ENCODE peak calls at places on chromosomes 13 and 19, in six cellular contexts. Z is breast epithelium, J is sigmoid colon, Q is ovary, D is adrenal gland, E is transverse colon. R is an unnamed sample.

GRCh38 chr19:30479231-30479630 is 107.0 kb downstream of the ZNF536 start:
- DNase-seq in D (no peak), J (no peak), Q (no peak), E (peak; percentile 8), Z (no peak), R (no peak)

GRCh38 chr13:110233181-110233641 is 73.7 kb downstream of the COL4A1 start:
- DNase-seq in E (no peak), Z (no peak), J (peak; percentile 90), Q (peak; percentile 63), D (no peak), R (peak; percentile 66)

GRCh38 chr13:29948246-29948645 is 97.8 kb upstream of the UBL3 start:
- DNase-seq in J (no peak), E (no peak), D (no peak), Z (no peak), Q (no peak), R (no peak)

GRCh38 chr19:29002336-29002735 is 210.6 kb downstream of the UQCRFS1 start:
- DNase-seq in Z (no peak), D (no peak), Q (no peak), J (peak; percentile 48), E (no peak), R (no peak)

GRCh38 chr19:18432275-18433038 is 5.5 kb downstream of the ISYNA1 start:
- DNase-seq in Q (no peak), Z (no peak), D (peak; percentile 35), E (no peak), J (peak; percentile 66), R (no peak)

GRCh38 chr13:32790731-32791130 is 204.5 kb downstream of the PDS5B start:
- DNase-seq in J (no peak), E (no peak), Q (no peak), D (no peak), Z (no peak), R (no peak)

GRCh38 chr13:59416561-59416960 is 747.2 kb downstream of the DIAPH3 start:
- DNase-seq in J (no peak), D (no peak), Q (no peak), Z (no peak), E (no peak), R (no peak)

GRCh38 chr19:38015771-38016170 is 108.8 kb downstream of the SIPA1L3 start:
- DNase-seq in J (no peak), Q (no peak), E (no peak), Z (no peak), D (no peak), R (no peak)

GRCh38 chr13:90201676-90202425 is 1145.6 kb upstream of the MIR17HG start:
- DNase-seq in E (no peak), Q (no peak), D (no peak), J (no peak), Z (no peak), R (no peak)

GRCh38 chr19:34838753-34839431 is 65.9 kb upstream of the ZNF599 start:
- DNase-seq in D (no peak), J (no peak), Q (no peak), Z (no peak), E (peak; percentile 31), R (no peak)
- TF ChIP-seq CTCF in D (no peak), J (no peak), Q (no peak), Z (no peak), E (peak; percentile 18), R (peak; percentile 32)

GRCh38 chr13:108268713-108269112 is 805 bp upstream of the TNFSF13B start:
- DNase-seq in J (no peak), D (no peak), E (no peak), Z (no peak), Q (no peak), R (no peak)

GRCh38 chr13:108272333-108272732 is 2.8 kb downstream of the TNFSF13B start:
- DNase-seq in Z (no peak), D (no peak), J (no peak), E (no peak), Q (no peak), R (no peak)

GRCh38 chr13:108267338-108267737 is 2.2 kb upstream of the TNFSF13B start:
- DNase-seq in J (no peak), Z (no peak), Q (no peak), D (no peak), E (no peak), R (no peak)

GRCh38 chr13:108269601-108270328 is at the start of gene TNFSF13B:
- DNase-seq in Q (peak; percentile 23), Z (no peak), E (peak; percentile 57), D (peak; percentile 75), J (peak; percentile 62), R (peak; percentile 48)

DNA sequence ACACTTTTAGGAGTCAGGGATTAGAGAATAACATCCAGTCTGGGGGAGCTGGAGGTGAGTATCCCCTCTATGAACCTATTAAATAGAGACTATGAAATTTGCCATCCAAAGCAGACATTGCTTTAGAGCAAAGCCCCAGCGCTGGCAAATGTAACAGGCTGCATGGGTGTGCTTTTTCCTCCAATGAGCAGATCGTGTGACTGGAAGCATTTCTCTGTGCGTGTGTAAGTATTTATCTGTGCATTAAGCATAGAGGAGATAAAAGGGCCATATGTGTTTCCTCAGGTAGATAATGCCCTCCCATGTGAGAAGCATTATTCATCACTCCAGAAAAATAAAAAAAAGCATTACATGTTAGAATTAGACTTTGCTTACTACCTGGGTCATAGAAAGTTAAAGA is 924 bp downstream of the TNFSF13B start:
- DNase-seq in E (no peak), Z (no peak), Q (no peak), D (no peak), J (no peak), R (no peak)
- H3K27ac ChIP-seq in E (peak overlapping the region; percentile 64), Z (no peak overlapping the region), Q (no peak overlapping the region), D (no peak overlapping the region), J (peak overlapping the region; percentile 63), R (peak overlapping the region; percentile 94)

GRCh38 chr19:3045885-3046603 is 16.3 kb downstream of the TLE5 start:
- DNase-seq in Z (no peak), D (no peak), Q (no peak), J (no peak), E (no peak), R (no peak)

GRCh38 chr19:3049089-3049488 is 13.2 kb downstream of the TLE5 start:
- DNase-seq in E (no peak), D (no peak), Q (no peak), J (no peak), Z (no peak), R (no peak)

GRCh38 chr19:3048190-3048533 is 14.1 kb downstream of the TLE5 start:
- DNase-seq in E (no peak), D (no peak), Q (no peak), J (no peak), Z (no peak), R (no peak)

GRCh38 chr19:3046621-3047306 is 15.5 kb downstream of the TLE5 start:
- DNase-seq in Q (peak; percentile 88), Z (no peak), E (peak; percentile 39), D (peak; percentile 68), J (peak; percentile 89), R (no peak)

GRCh38 chr19:3047307-3048189 is 14.7 kb downstream of the TLE5 start:
- DNase-seq in J (peak; percentile 97), D (peak; percentile 91), Z (peak; percentile 79), E (peak; percentile 92), Q (peak; percentile 88), R (peak; percentile 69)
- TF ChIP-seq POLR2A in J (no peak), D (peak; percentile 77), Z (no peak), E (peak; percentile 51), Q (peak; percentile 31), R (no peak)

GRCh38 chr19:58387338-58388174 is 487 bp downstream of the RPS5 start:
- DNase-seq in D (no peak), Z (no peak), E (no peak), Q (no peak), J (no peak), R (no peak)
- TF ChIP-seq CTCF in D (no peak), Z (no peak), E (no peak), Q (no peak), J (no peak), R (no peak)